ENCODE peak calls at places on chromosomes 4 and X, in eight cellular contexts. N, R, L, C, A, V, B and S are unnamed samples. For H3K4me1, the result is how much of the 10 kb centered on the place peaks cover.

GRCh38 chrX:17595456-17596035 is 141.7 kb upstream of the SCML1 start:
- DNase-seq in N (no peak), R (no peak), L (peak), C (no peak), A (no peak), V (no peak), B (no peak), S (no peak)

GRCh38 chr4:3261411-3262207 is 12.7 kb downstream of the MSANTD1 start:
- DNase-seq in N (no peak), R (no peak), L (no peak), C (no peak), A (no peak), V (no peak), B (peak), S (peak)

GRCh38 chr4:2040391-2041233 is 18.5 kb upstream of the NAT8L start:
- DNase-seq in N (no peak), R (peak), L (no peak), C (no peak), A (no peak), V (peak), B (peak), S (no peak)

GRCh38 chrX:103253608-103254007 is 1.3 kb downstream of the TCEAL8 start:
- DNase-seq in N (no peak), R (no peak), L (no peak), C (no peak), A (no peak), V (no peak), B (no peak), S (no peak)

GRCh38 chr4:27861802-27862201 is 1001.2 kb downstream of the STIM2 start:
- DNase-seq in N (no peak), R (no peak), L (peak), C (no peak), A (no peak), V (no peak), B (no peak), S (no peak)

GRCh38 chr4:114200026-114200425 is 220.6 kb upstream of the ARSJ start:
- DNase-seq in N (no peak), R (no peak), L (no peak), C (no peak), A (no peak), V (no peak), B (no peak), S (peak)

GRCh38 chrX:1727531-1728027 is 112.7 kb downstream of the ASMT start:
- DNase-seq in N (peak), R (no peak), L (no peak), C (no peak), A (no peak), V (no peak), B (peak), S (no peak)

GRCh38 chr4:129344058-129344457 is 248.1 kb downstream of the C4orf33 start:
- DNase-seq in N (peak), R (no peak), L (peak), C (no peak), A (peak), V (no peak), B (no peak), S (no peak)

GRCh38 chr4:164467493-164467892 is 286.4 kb upstream of the SMIM31 start:
- DNase-seq in N (peak), R (no peak), L (no peak), C (no peak), A (no peak), V (no peak), B (no peak), S (no peak)

GRCh38 chrX:47497274-47497673 is 14.3 kb upstream of the ZNF41 start:
- DNase-seq in N (no peak), R (no peak), L (peak), C (no peak), A (peak), V (no peak), B (no peak), S (no peak)

GRCh38 chr4:2272026-2272827 is 10.3 kb upstream of the MXD4 start:
- DNase-seq in N (no peak), R (no peak), L (no peak), C (no peak), A (no peak), V (no peak), B (no peak), S (no peak)

GRCh38 chr4:128825226-128825625 is 15.7 kb downstream of the JADE1 start:
- DNase-seq in N (peak), R (no peak), L (no peak), C (no peak), A (no peak), V (no peak), B (no peak), S (no peak)

GRCh38 chr4:72313121-72313520 is 255.9 kb downstream of the ADAMTS3 start:
- DNase-seq in N (no peak), R (no peak), L (no peak), C (no peak), A (no peak), V (no peak), B (no peak), S (no peak)

GRCh38 chr4:72311291-72311690 is 257.7 kb downstream of the ADAMTS3 start:
- DNase-seq in N (no peak), R (no peak), L (no peak), C (no peak), A (no peak), V (no peak), B (no peak), S (no peak)

GRCh38 chr4:72314869-72315268 is 254.2 kb downstream of the ADAMTS3 start:
- DNase-seq in N (no peak), R (peak), L (peak), C (no peak), A (no peak), V (no peak), B (no peak), S (no peak)

GRCh38 chr4:72312032-72312650 is 256.9 kb downstream of the ADAMTS3 start:
- DNase-seq in N (no peak), R (peak), L (peak), C (peak), A (no peak), V (peak), B (peak), S (peak)
- H3K27ac ChIP-seq in N (no peak), R (peak), L (peak), C (peak), A (no peak), V (no peak), B (no peak), S (no peak)

DNA sequence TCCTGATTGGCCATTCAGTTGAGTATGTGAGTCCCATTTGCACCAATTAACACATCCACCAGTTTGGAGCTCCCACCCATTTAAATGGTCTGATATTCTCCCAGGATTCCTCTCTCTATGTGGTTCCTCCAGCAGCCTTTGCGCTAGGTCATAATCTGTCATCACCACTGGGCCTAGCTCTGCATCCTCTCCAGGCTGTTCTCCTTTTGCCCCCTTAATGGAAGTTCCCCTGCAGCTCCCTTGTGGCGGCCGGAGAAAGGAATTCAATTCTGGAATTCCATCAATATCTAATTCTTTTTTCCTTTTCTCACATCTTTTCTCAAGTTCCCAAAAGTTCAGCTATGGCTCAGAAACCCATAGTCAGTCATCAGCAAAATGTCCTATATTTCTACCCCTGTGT is 2184.4 kb upstream of the AGA start:
- DNase-seq in N (no peak), R (no peak), L (no peak), C (no peak), A (no peak), V (no peak), B (peak), S (no peak)
- H3K4me1 ChIP-seq in N (under half), R (under half), L (under half), C (under half), A (under half), V (under half), B (under half), S (under half)

GRCh38 chr4:101039367-101039766 is 308.0 kb downstream of the PPP3CA start:
- DNase-seq in N (peak), R (no peak), L (no peak), C (no peak), A (peak), V (no peak), B (no peak), S (no peak)

GRCh38 chr4:101037938-101038413 is 309.4 kb downstream of the PPP3CA start:
- DNase-seq in N (no peak), R (no peak), L (peak), C (no peak), A (peak), V (no peak), B (no peak), S (no peak)

GRCh38 chr4:101035522-101035921 is 311.8 kb downstream of the PPP3CA start:
- DNase-seq in N (no peak), R (no peak), L (no peak), C (no peak), A (no peak), V (no peak), B (no peak), S (no peak)

GRCh38 chr4:101033986-101034385 is 313.3 kb downstream of the PPP3CA start:
- DNase-seq in N (no peak), R (no peak), L (no peak), C (no peak), A (no peak), V (no peak), B (peak), S (no peak)

DNA sequence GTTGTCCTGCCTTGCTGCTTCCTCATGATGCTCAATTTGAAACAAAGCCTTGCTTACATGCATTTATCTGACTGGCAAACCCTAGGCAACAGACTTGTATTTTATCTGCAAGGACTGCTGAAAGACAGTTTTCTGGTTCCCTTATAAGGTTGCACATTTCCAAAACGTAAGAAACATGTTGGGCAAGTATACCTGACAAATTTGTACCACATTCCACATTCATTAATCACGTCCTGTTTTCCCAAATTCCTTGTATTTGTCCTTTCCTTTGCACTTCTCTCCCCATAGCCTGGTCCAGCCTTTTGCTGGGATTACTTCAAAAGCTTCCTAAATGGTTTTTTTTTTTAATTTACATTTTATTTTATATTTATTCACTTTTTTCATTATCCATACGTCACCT is 310.1 kb downstream of the PPP3CA start:
- DNase-seq in N (peak), R (no peak), L (no peak), C (no peak), A (no peak), V (no peak), B (no peak), S (no peak)
- H3K27ac ChIP-seq in N (peak), R (no peak), L (no peak), C (no peak), A (no peak), V (no peak), B (no peak), S (no peak)

DNA sequence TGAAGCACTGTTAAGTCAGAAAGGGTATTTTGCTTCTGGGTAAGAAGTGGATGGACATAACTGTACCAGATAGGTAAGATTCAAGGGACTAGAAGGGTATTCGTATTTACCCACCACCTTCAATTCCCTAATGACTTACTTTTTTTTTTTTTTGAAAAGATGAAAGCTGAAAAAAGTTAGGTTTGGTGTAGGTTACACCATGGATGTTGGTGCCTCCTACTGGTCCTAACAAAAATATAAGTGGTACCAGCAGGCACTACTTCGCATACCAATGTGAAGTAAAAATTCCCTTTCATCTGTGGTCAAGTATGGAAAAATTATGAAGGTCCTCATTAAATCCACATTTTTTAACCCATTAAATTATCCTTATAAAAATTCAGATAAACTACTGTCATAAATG is 7.2 kb downstream of the ANKRD17 start:
- DNase-seq in N (no peak), R (no peak), L (no peak), C (no peak), A (no peak), V (no peak), B (no peak), S (no peak)
- H3K4me1 ChIP-seq in N (under half), R (under half), L (under half), C (half or more), A (under half), V (under half), B (under half), S (under half)

GRCh38 chr4:188918787-188919186 is 779.5 kb downstream of the TRIML1 start:
- DNase-seq in N (no peak), R (no peak), L (no peak), C (no peak), A (no peak), V (no peak), B (no peak), S (no peak)

GRCh38 chr4:188911707-188912106 is 772.5 kb downstream of the TRIML1 start:
- DNase-seq in N (no peak), R (no peak), L (no peak), C (no peak), A (no peak), V (no peak), B (no peak), S (no peak)

GRCh38 chr4:188911199-188911598 is 772.0 kb downstream of the TRIML1 start:
- DNase-seq in N (no peak), R (no peak), L (no peak), C (no peak), A (no peak), V (peak), B (no peak), S (no peak)

DNA sequence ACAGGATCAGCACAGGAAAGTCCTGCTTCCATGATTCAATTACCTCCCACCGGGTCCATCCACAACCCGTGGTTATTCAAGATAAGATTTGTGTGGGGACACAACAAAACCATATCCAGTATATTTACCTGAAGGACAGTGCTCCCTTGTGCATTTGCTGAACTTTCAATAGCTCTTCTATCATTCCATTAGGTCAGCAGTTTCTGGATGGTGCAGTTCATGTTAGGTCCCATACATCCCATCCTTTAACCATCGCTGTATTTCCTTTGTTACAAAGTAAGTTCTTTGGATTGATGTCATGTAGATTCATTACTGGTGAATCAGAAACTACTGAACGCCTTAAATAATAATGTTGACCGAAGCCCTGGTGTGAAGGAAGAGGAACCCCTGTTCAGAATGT is 775.9 kb downstream of the TRIML1 start:
- DNase-seq in N (no peak), R (no peak), L (peak), C (no peak), A (no peak), V (no peak), B (no peak), S (no peak)
- H3K27ac ChIP-seq in N (no peak), R (no peak), L (no peak), C (no peak), A (no peak), V (no peak), B (no peak), S (no peak)

DNA sequence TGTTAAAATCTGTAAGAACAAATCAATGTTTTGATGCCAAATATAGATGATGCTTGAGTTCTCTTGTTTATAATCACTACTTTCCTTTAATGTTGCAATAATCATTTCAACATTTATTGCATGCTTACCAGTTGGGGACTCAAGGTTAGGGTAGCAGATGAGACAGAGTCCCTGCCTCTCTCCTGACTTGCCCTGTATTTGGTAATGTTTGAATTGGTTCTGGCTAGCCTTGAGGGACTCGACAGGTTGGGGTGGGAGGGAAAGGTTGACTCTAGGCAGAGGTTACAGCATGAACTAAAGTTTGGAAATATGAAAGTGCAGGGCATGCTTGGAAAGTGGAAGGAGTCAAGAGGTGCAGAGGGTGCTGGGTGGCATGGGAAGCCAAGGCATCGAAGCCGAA is 2.0 kb downstream of the SEC24B start:
- DNase-seq in N (no peak), R (no peak), L (no peak), C (no peak), A (no peak), V (no peak), B (no peak), S (no peak)
- H3K4me1 ChIP-seq in N (under half), R (under half), L (under half), C (under half), A (half or more), V (under half), B (under half), S (under half)

GRCh38 chr4:55868691-55869090 is 15.2 kb downstream of the EXOC1 start:
- DNase-seq in N (no peak), R (no peak), L (peak), C (no peak), A (no peak), V (no peak), B (no peak), S (no peak)

GRCh38 chr4:55866290-55866907 is 13.0 kb downstream of the EXOC1 start:
- DNase-seq in N (peak), R (no peak), L (peak), C (no peak), A (peak), V (no peak), B (no peak), S (no peak)

GRCh38 chr4:55864577-55865223 is 11.3 kb downstream of the EXOC1 start:
- DNase-seq in N (no peak), R (no peak), L (no peak), C (no peak), A (no peak), V (no peak), B (no peak), S (no peak)

GRCh38 chr4:55866973-55867574 is 13.6 kb downstream of the EXOC1 start:
- DNase-seq in N (peak), R (no peak), L (peak), C (no peak), A (peak), V (no peak), B (no peak), S (no peak)

DNA sequence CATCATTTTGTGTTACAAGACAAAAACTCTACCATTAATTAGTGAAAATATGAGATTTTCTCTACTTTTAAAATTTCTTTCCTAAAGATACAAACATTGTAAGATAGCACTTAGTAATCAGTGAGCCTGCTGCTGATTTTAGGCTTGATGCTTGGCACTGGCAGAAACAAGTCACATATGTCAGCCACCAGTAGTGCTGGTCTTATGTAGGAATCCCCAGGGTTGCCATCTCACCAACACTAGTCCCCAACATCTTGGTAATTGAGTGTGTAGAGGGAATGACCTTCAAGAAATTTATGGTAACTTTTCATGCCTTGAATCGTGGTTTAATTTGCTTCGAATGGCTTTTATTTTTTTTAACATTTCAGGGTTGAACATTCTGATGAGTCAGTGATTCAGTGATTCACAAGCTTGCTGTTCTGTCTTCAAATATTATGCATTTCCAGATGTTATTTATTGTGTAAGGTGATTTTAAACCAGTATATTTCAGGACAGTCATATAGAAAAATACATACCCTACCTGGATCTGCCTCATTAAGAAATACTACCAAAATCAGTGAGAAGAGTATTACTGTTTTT is 11.9 kb downstream of the EXOC1 start:
- DNase-seq in N (no peak), R (no peak), L (peak), C (no peak), A (no peak), V (no peak), B (no peak), S (no peak)
- H3K27ac ChIP-seq in N (no peak), R (peak), L (peak), C (no peak), A (no peak), V (no peak), B (no peak), S (no peak)

DNA sequence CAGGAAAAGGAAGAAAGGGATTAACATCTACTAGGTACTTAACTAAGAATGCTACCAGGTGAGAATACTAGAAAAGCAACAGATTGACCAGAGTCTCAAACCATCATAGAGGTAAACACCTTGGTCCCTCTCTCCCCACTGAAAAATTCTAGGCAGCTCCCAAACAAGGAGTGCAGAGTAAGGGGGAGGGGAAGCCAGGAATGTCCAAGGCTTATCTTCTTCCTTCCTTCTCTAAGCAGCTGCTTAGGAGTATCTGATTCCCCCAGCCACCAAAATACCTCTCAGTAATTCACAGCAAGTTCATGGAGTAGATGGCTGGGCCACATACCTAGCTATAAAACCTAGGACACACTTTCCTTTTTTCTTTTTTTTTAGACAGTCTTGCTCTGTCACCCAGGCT is 80.7 kb downstream of the APBB2 start:
- DNase-seq in N (no peak), R (no peak), L (no peak), C (no peak), A (no peak), V (no peak), B (no peak), S (no peak)
- H3K4me1 ChIP-seq in N (under half), R (under half), L (under half), C (half or more), A (under half), V (under half), B (under half), S (under half)